ENCODE peak calls at places on chromosomes 4 and X, in five cellular contexts. R is right lobe of liver, W is heart left ventricle, Q is suprapubic skin, S is lower leg skin. Z is an unnamed sample.

GRCh38 chr4:89586864-89587263 is 250.1 kb downstream of the SNCA start:
- DNase-seq in R (no peak), W (no peak), Q (no peak), S (no peak), Z (no peak)

GRCh38 chr4:1396806-1397455 is 9.3 kb downstream of the NKX1-1 start:
- DNase-seq in R (peak; percentile 30), W (no peak), Q (peak; percentile 52), S (peak; percentile 68), Z (no peak)

GRCh38 chr4:27270435-27270834 is 409.8 kb downstream of the STIM2 start:
- DNase-seq in R (no peak), W (no peak), Q (no peak), S (no peak), Z (no peak)

GRCh38 chr4:38664704-38665401 is 854 bp downstream of the KLF3 start:
- DNase-seq in R (peak; percentile 76), W (peak; percentile 78), Q (peak; percentile 86), S (peak; percentile 93), Z (peak; percentile 78)

GRCh38 chr4:149765630-149766029 is 50.0 kb downstream of the IQCM start:
- DNase-seq in R (no peak), W (no peak), Q (no peak), S (no peak), Z (no peak)

GRCh38 chrX:124354648-124355047 is 8.3 kb downstream of the SH2D1A start:
- DNase-seq in R (no peak), W (no peak), Q (no peak), S (no peak), Z (no peak)

GRCh38 chr4:26992657-26993361 is 132.2 kb downstream of the STIM2 start:
- DNase-seq in R (no peak), W (peak; percentile 40), Q (no peak), S (no peak), Z (no peak)

GRCh38 chr4:187362937-187363336 is 632.6 kb upstream of the ZFP42 start:
- DNase-seq in R (no peak), W (no peak), Q (no peak), S (no peak), Z (no peak)

GRCh38 chr4:87005690-87006461 is 71.1 kb downstream of the AFF1 start:
- DNase-seq in R (no peak), W (no peak), Q (no peak), S (no peak), Z (no peak)

GRCh38 chr4:128639586-128640270 is 169.8 kb upstream of the JADE1 start:
- DNase-seq in R (no peak), W (no peak), Q (no peak), S (no peak), Z (no peak)

GRCh38 chr4:145937021-145937861 is 1.4 kb downstream of the ZNF827 start:
- DNase-seq in R (peak; percentile 66), W (peak; percentile 71), Q (peak; percentile 78), S (peak; percentile 92), Z (peak; percentile 61)

GRCh38 chr4:147916351-147916750 is 184.5 kb downstream of the ARHGAP10 start:
- DNase-seq in R (no peak), W (no peak), Q (no peak), S (no peak), Z (no peak)

GRCh38 chrX:79259073-79259689 is 108.0 kb downstream of the ITM2A start:
- DNase-seq in R (no peak), W (peak; percentile 20), Q (no peak), S (no peak), Z (no peak)

GRCh38 chr4:37605843-37606565 is 80.2 kb downstream of the RELL1 start:
- DNase-seq in R (no peak), W (no peak), Q (no peak), S (no peak), Z (no peak)

GRCh38 chr4:110636231-110636676 is 13.4 kb upstream of the PITX2 start:
- DNase-seq in R (no peak), W (no peak), Q (no peak), S (no peak), Z (no peak)

DNA sequence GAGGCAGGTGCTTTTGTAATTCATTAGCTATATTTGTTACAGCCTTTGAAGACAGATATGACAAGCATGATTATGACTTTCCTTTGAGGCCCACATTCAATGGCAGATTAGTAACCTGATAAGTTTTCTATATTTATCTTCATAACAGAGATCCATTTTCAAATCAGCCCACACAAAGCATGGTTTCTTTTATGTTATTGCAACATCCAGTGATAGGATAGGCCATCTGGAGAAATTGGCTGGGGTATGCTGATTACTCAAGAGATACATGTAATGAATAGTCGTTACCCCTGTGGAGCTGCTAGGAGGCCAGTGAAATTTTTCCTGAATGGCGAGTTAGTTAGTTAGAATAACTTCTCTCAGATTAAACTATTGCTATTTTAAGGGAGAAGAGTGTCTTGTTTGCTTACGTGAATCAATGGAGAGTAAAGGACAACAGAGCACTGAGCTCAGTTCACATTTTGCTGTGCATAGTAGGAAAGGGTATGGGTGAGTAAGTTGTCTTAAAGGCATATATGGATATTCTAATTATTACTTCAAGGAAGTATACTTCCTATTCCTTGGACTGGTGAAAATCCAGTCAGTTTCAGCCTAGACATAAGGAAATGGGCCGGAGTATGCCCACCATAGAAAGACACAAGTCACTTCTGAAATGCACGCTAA is 79.2 kb upstream of the DKK2 start:
- DNase-seq in R (no peak), W (no peak), Q (no peak), S (no peak), Z (no peak)
- TF ChIP-seq POLR2A in R (no peak), W (no peak), Q (no peak), S (no peak), Z (no peak)

GRCh38 chrX:1591102-1591862 is at the start of gene AKAP17A:
- DNase-seq in R (peak; percentile 98), W (peak; percentile 95), Q (peak; percentile 96), S (peak; percentile 99), Z (peak; percentile 98)
- H3K4me3 ChIP-seq in R (peak within 1 kb of the TSS; percentile 71), W (peak within 1 kb of the TSS; percentile 79), Q (peak within 1 kb of the TSS; percentile 79), S (peak within 1 kb of the TSS; percentile 86), Z (peak within 1 kb of the TSS; percentile 96)

GRCh38 chr4:74038161-74039064 is at the start of gene CXCL3:
- DNase-seq in R (peak; percentile 86), W (peak; percentile 79), Q (peak; percentile 84), S (peak; percentile 95), Z (peak; percentile 78)
- TF ChIP-seq POLR2A in R (peak; percentile 24), W (no peak), Q (no peak), S (no peak), Z (no peak)

DNA sequence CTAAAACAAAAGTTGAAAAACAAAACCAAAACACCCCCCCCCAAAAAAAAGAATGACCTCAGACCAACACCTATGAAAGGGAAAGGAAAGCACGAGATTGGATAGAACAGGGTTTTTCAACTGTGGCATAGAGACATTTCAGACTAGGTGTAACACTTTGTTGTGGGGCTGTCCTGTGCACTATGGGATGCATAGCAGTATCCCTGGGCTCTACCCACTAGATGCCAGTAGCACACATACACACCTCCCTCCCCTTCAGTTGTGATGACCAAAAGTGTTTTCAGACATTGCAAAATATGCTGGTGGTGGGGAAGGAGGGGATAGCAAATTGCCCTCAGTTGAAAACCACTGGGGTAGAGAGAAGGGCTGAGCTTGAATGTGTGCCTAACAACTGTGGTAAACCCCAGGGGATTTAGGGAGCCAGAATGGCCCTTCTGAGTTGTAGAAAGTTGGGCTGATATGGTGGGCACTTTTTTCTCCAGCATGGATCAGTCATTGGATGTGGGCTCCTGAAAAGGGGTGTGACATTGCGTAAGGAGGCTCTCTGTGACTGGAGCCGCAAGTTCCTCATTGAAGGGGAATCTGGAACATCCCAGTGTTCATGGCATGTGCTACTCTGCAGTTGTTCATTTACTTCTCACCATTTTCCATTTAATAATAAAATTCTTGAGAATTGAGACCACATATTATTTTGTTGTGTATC is 8.8 kb upstream of the GEMIN8 start:
- DNase-seq in R (no peak), W (no peak), Q (no peak), S (no peak), Z (no peak)
- H3K4me3 ChIP-seq in R (no peak overlapping the region), W (no peak overlapping the region), Q (no peak overlapping the region), S (no peak overlapping the region), Z (no peak overlapping the region)

DNA sequence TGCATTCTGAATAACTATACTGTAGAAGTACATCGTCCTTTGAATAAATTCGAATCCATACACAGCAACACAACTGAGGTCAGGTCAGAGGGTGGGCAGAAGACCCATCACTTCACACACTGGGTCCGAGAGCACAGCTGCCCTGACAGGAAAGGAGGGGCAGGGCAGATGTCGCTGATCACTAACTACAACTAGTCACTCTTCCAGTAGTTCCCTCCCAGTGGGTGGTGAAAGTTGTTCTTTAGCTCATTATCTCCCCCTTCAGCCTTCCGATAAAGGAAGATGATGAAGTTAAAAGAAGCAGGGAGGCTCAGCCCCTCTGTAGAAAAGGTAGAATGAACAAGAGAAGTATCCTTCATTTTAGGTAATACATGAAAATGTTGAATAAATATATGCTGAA is 278.9 kb downstream of the INPP4B start:
- DNase-seq in R (no peak), W (no peak), Q (no peak), S (no peak), Z (no peak)
- TF ChIP-seq POLR2A in R (no peak), W (no peak), Q (no peak), S (no peak), Z (no peak)

GRCh38 chr4:3384391-3384770 is 57.4 kb upstream of the HGFAC start:
- DNase-seq in R (peak; percentile 87), W (no peak), Q (no peak), S (peak; percentile 87), Z (peak; percentile 44)

GRCh38 chr4:3387154-3387942 is 54.4 kb upstream of the HGFAC start:
- DNase-seq in R (no peak), W (no peak), Q (no peak), S (peak; percentile 82), Z (no peak)

GRCh38 chr4:3386486-3386885 is 55.3 kb upstream of the HGFAC start:
- DNase-seq in R (peak; percentile 43), W (no peak), Q (no peak), S (peak; percentile 78), Z (no peak)

GRCh38 chr4:3385719-3386440 is 55.9 kb upstream of the HGFAC start:
- DNase-seq in R (peak; percentile 57), W (no peak), Q (no peak), S (peak; percentile 85), Z (no peak)

DNA sequence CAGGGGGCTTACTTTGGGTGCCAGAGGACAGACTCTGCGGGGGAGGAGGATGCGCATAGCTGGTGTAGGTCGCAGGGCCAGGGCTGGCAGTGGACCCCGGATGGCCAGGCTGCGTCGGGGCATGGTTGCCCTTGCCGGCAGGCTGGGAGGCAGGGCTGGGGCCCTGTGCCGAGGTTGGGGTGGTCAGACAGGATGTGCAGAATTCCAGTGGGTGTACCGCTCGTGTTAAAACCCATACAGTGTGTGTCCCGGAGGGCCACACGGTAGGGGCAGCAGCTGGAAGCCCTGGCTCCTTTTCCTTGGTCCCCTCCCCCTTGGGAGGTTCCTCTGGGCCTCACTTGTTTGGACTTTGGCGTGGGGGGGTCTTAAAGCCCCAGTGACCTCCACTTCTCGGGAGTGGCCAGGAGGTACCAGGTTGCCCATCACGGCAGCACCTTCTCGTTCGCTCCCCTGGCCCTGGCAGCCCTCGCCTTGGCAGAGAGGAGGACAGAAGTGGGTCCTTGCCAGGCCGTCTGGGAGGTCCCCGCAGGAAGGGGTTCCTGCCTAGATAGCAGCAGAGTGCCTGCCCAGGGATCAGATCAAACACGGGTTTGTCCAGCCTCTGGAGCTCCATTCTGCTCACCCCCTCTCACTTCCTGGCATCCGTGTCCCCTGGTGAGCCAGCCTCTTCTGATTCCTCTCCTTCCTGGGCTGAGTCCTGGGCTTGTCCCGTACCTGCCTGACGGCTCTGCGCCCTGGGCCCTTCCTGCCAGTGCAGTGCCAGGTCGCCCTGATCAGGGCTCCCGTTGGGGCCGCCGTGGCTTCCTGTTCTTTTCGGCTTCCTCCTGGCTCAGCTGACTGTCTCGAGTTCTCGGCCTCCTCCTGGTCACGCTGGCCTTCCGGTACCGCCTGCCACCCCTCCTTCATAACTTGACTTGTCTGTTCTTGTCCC is 56.7 kb upstream of the HGFAC start:
- DNase-seq in R (peak; percentile 86), W (peak; percentile 63), Q (no peak), S (peak; percentile 94), Z (peak; percentile 68)
- H3K4me3 ChIP-seq in R (peak overlapping the region; percentile 21), W (peak overlapping the region; percentile 58), Q (peak overlapping the region; percentile 48), S (no peak overlapping the region), Z (no peak overlapping the region)

GRCh38 chr4:169659736-169660670 is 39.6 kb downstream of the CLCN3 start:
- DNase-seq in R (peak; percentile 55), W (peak; percentile 75), Q (peak; percentile 80), S (peak; percentile 86), Z (peak; percentile 89)
- TF ChIP-seq POLR2A in R (peak; percentile 21), W (no peak), Q (peak; percentile 38), S (no peak), Z (peak; percentile 85)

Z was measured in body of pancreas.